ENCODE peak calls at places on chromosomes 6 and 20, in four cellular contexts. One of them, this sample, is unnamed.

GRCh38 chr6:17851001-17851719 is 136.3 kb downstream of the KIF13A start:
- DNase-seq in H1: no peak
- DNase-seq in mesendoderm: no peak
- DNase-seq in colonic mucosa: no peak
- DNase-seq in this sample: no peak

GRCh38 chr6:111841822-111842221 is 31.4 kb downstream of the FYN start:
- DNase-seq in H1: no peak
- DNase-seq in mesendoderm: no peak
- DNase-seq in colonic mucosa: peak; percentile 44
- DNase-seq in this sample: no peak

GRCh38 chr6:35723587-35723986 is 13.2 kb upstream of the ARMC12 start:
- DNase-seq in H1: no peak
- DNase-seq in mesendoderm: no peak
- DNase-seq in colonic mucosa: no peak
- DNase-seq in this sample: no peak

GRCh38 chr6:105667061-105667460 is 264.2 kb upstream of the PREP start:
- DNase-seq in H1: no peak
- DNase-seq in mesendoderm: no peak
- DNase-seq in colonic mucosa: no peak
- DNase-seq in this sample: no peak

GRCh38 chr6:99521557-99522286 is 6.5 kb upstream of the USP45 start:
- DNase-seq in H1: no peak
- DNase-seq in mesendoderm: peak; percentile 72
- DNase-seq in colonic mucosa: peak; percentile 21
- DNase-seq in this sample: no peak

GRCh38 chr20:4111440-4112411 is 96.4 kb upstream of the RNF24 start:
- DNase-seq in H1: peak; percentile 28
- DNase-seq in mesendoderm: peak; percentile 48
- DNase-seq in colonic mucosa: peak; percentile 36
- DNase-seq in this sample: no peak

GRCh38 chr6:46687619-46688097 is at the start of gene TDRD6:
- DNase-seq in H1: no peak
- DNase-seq in mesendoderm: no peak
- DNase-seq in colonic mucosa: no peak
- DNase-seq in this sample: peak; percentile 61

GRCh38 chr6:135525550-135525949 is 28.0 kb upstream of the AHI1 start:
- DNase-seq in H1: no peak
- DNase-seq in mesendoderm: no peak
- DNase-seq in colonic mucosa: no peak
- DNase-seq in this sample: no peak

GRCh38 chr6:77857421-77857820 is 204.6 kb downstream of the MEI4 start:
- DNase-seq in H1: no peak
- DNase-seq in mesendoderm: no peak
- DNase-seq in colonic mucosa: no peak
- DNase-seq in this sample: no peak

GRCh38 chr6:56593801-56594318 is 48.8 kb downstream of the DST start:
- DNase-seq in H1: no peak
- DNase-seq in mesendoderm: no peak
- DNase-seq in colonic mucosa: no peak
- DNase-seq in this sample: no peak

GRCh38 chr6:106339334-106340029 is 13.9 kb upstream of the ATG5 start:
- DNase-seq in H1: peak; percentile 72
- DNase-seq in mesendoderm: peak; percentile 82
- DNase-seq in colonic mucosa: peak; percentile 65
- DNase-seq in this sample: no peak

GRCh38 chr20:17442588-17442987 is 88.6 kb downstream of the BFSP1 start:
- DNase-seq in H1: no peak
- DNase-seq in mesendoderm: peak; percentile 74
- DNase-seq in colonic mucosa: no peak
- DNase-seq in this sample: no peak

GRCh38 chr6:86537311-86537861 is 399.9 kb upstream of the HTR1E start:
- DNase-seq in H1: no peak
- DNase-seq in mesendoderm: no peak
- DNase-seq in colonic mucosa: no peak
- DNase-seq in this sample: no peak

GRCh38 chr20:32570401-32571190 is 14.5 kb downstream of the NOL4L start:
- DNase-seq in H1: no peak
- DNase-seq in mesendoderm: peak; percentile 52
- DNase-seq in colonic mucosa: no peak
- DNase-seq in this sample: no peak

GRCh38 chr6:11011787-11012234 is 32.3 kb downstream of the ELOVL2 start:
- DNase-seq in H1: no peak
- DNase-seq in mesendoderm: peak; percentile 88
- DNase-seq in colonic mucosa: no peak
- DNase-seq in this sample: no peak

GRCh38 chr20:15875446-15875845 is 697.8 kb downstream of the KIF16B start:
- DNase-seq in H1: no peak
- DNase-seq in mesendoderm: no peak
- DNase-seq in colonic mucosa: no peak
- DNase-seq in this sample: no peak

GRCh38 chr6:33204165-33204414 is 365 bp upstream of the HSD17B8 start:
- DNase-seq in H1: no peak
- DNase-seq in mesendoderm: no peak
- DNase-seq in colonic mucosa: no peak
- DNase-seq in this sample: no peak
- H3K4me3 ChIP-seq in H1: peak overlapping the region; percentile 93
- H3K4me3 ChIP-seq in mesendoderm: no peak overlapping the region
- H3K4me3 ChIP-seq in colonic mucosa: peak overlapping the region; percentile 62
- H3K4me3 ChIP-seq in this sample: no peak overlapping the region

GRCh38 chr6:3281669-3282460 is 23.1 kb downstream of the PSMG4 start:
- DNase-seq in H1: no peak
- DNase-seq in mesendoderm: peak; percentile 53
- DNase-seq in colonic mucosa: no peak
- DNase-seq in this sample: peak; percentile 68
- H3K9ac ChIP-seq in H1: no peak overlapping the region
- H3K9ac ChIP-seq in mesendoderm: no peak overlapping the region
- H3K9ac ChIP-seq in colonic mucosa: peak overlapping the region; percentile 1
- H3K9ac ChIP-seq in this sample: no peak overlapping the region

GRCh38 chr6:12291083-12291784 is 1.1 kb downstream of the EDN1 start:
- DNase-seq in H1: no peak
- DNase-seq in mesendoderm: no peak
- DNase-seq in colonic mucosa: no peak
- DNase-seq in this sample: no peak
- H3K4me3 ChIP-seq in H1: peak overlapping the region; percentile 69
- H3K4me3 ChIP-seq in mesendoderm: no peak overlapping the region
- H3K4me3 ChIP-seq in colonic mucosa: peak overlapping the region; percentile 43
- H3K4me3 ChIP-seq in this sample: peak overlapping the region; percentile 81

DNA sequence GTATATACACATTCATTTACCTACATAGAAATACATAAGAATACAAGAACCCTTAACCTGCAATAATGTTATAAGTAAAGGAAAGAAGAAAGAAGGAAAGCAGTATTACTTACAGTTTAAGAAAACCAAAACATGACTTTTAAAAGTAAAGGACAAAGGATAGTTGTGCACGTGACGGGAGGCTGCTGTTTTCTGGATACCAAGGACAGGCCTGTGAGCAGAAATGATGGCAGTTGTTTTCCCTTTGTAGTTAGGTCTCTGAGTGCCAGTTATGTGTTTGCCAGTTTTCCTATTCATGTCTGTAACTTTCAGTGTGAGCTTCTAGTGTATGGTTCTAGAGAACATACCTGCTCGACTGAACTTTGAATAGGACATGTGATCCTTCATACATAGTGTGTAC is 54.8 kb downstream of the FAM120B start:
- DNase-seq in H1: no peak
- DNase-seq in mesendoderm: no peak
- DNase-seq in colonic mucosa: no peak
- DNase-seq in this sample: no peak
- H3K9ac ChIP-seq in H1: no peak overlapping the region
- H3K9ac ChIP-seq in mesendoderm: no peak overlapping the region
- H3K9ac ChIP-seq in colonic mucosa: no peak overlapping the region
- H3K9ac ChIP-seq in this sample: no peak overlapping the region

GRCh38 chr20:58307270-58307669 is 2.2 kb upstream of the RAB22A start:
- DNase-seq in H1: no peak
- DNase-seq in mesendoderm: no peak
- DNase-seq in colonic mucosa: no peak
- DNase-seq in this sample: no peak
- H3K4me3 ChIP-seq in H1: no peak overlapping the region
- H3K4me3 ChIP-seq in mesendoderm: no peak overlapping the region
- H3K4me3 ChIP-seq in colonic mucosa: no peak overlapping the region
- H3K4me3 ChIP-seq in this sample: no peak overlapping the region

This sample was measured in kidney.